ENCODE peak calls at places on chromosomes 12 and 14, in seven cellular contexts. M is CD4-positive, alpha-beta T cell; W is HTR-8/SVneo; D is amniotic stem cell; X is GM13977; O is stimulated activated CD4-positive, alpha-beta T cell treated with anti-CD3 and anti-CD28 coated beads, Interleukin-4, amount 100 ng/mL, for 24 hours; N is choroid plexus epithelial cell. R is an unnamed sample.

GRCh38 chr12:65876898-65877721 is 52.8 kb downstream of the HMGA2 start:
- DNase-seq in M (no peak), W (no peak), D (no peak), X (peak), O (no peak), N (peak), R (no peak)

GRCh38 chr14:103735439-103735814 is 19.8 kb downstream of the ZFYVE21 start:
- DNase-seq in M (no peak), W (no peak), D (no peak), X (no peak), O (no peak), N (no peak), R (no peak)

GRCh38 chr14:99573436-99574098 is 30.4 kb downstream of the CCDC85C start:
- DNase-seq in M (no peak), W (no peak), D (no peak), X (no peak), O (no peak), N (no peak), R (no peak)

GRCh38 chr14:40599726-40600125 is 1007.0 kb upstream of the LRFN5 start:
- DNase-seq in M (no peak), W (no peak), D (no peak), X (no peak), O (no peak), N (peak), R (no peak)

GRCh38 chr14:81710232-81710845 is 176.7 kb upstream of the SEL1L start:
- DNase-seq in M (no peak), W (peak), D (no peak), X (no peak), O (no peak), N (peak), R (no peak)

GRCh38 chr12:12582895-12583303 is 20.2 kb upstream of the DUSP16 start:
- DNase-seq in M (no peak), W (peak), D (no peak), X (peak), O (peak), N (peak), R (no peak)

GRCh38 chr14:96914729-96915128 is 117.5 kb downstream of the VRK1 start:
- DNase-seq in M (no peak), W (no peak), D (no peak), X (no peak), O (no peak), N (no peak), R (no peak)

GRCh38 chr14:61322799-61323290 is 1.5 kb downstream of the PRKCH start:
- DNase-seq in M (peak), W (no peak), D (no peak), X (peak), O (peak), N (peak), R (no peak)

GRCh38 chr12:42589465-42590323 is at the start of gene PRICKLE1:
- DNase-seq in M (no peak), W (peak), D (no peak), X (peak), O (peak), N (peak), R (no peak)